ENCODE peak calls at places on chromosomes 7 and 10, in four cellular contexts. Y, Z, G and D are unnamed samples.

GRCh38 chr10:74957199-74958084 is 131.0 kb downstream of the KAT6B start:
- DNase-seq in Y (no peak), Z (no peak), G (no peak), D (no peak)

GRCh38 chr7:87984088-87984487 is 50.0 kb downstream of the ADAM22 start:
- DNase-seq in Y (no peak), Z (no peak), G (no peak), D (no peak)

GRCh38 chr7:158044156-158044823 is 543.3 kb downstream of the PTPRN2 start:
- DNase-seq in Y (peak; percentile 47), Z (no peak), G (no peak), D (no peak)

GRCh38 chr7:46940178-46940577 is 641.7 kb downstream of the TNS3 start:
- DNase-seq in Y (no peak), Z (no peak), G (no peak), D (no peak)

GRCh38 chr10:30185916-30186315 is 126.5 kb upstream of the JCAD start:
- DNase-seq in Y (no peak), Z (no peak), G (peak; percentile 91), D (peak; percentile 72)

GRCh38 chr10:126478600-126478999 is 90.3 kb upstream of the ADAM12 start:
- DNase-seq in Y (no peak), Z (no peak), G (peak; percentile 20), D (no peak)

GRCh38 chr7:77199008-77199966 is at the start of gene FGL2:
- DNase-seq in Y (peak; percentile 91), Z (peak; percentile 56), G (peak; percentile 52), D (no peak)

GRCh38 chr10:123103944-123104343 is 31.8 kb upstream of the HMX3 start:
- DNase-seq in Y (no peak), Z (no peak), G (no peak), D (no peak)

GRCh38 chr10:80275756-80276155 is 13.7 kb downstream of the MAT1A start:
- DNase-seq in Y (no peak), Z (no peak), G (no peak), D (no peak)

GRCh38 chr7:40833541-40834234 is 698.9 kb downstream of the SUGCT start:
- DNase-seq in Y (no peak), Z (no peak), G (peak; percentile 66), D (no peak)

GRCh38 chr7:137492889-137493288 is 149.4 kb upstream of the PTN start:
- DNase-seq in Y (no peak), Z (no peak), G (no peak), D (no peak)

GRCh38 chr10:102449321-102450123 is 1.8 kb downstream of the C10orf95 start:
- DNase-seq in Y (no peak), Z (peak; percentile 75), G (peak; percentile 52), D (peak; percentile 50)

GRCh38 chr10:102185272-102185671 is 33.1 kb downstream of the NOLC1 start:
- DNase-seq in Y (no peak), Z (no peak), G (no peak), D (no peak)

GRCh38 chr7:27193335-27194001 is 6.4 kb downstream of the HOXA13 start:
- DNase-seq in Y (peak; percentile 35), Z (peak; percentile 14), G (no peak), D (no peak)

GRCh38 chr7:106583133-106583532 is 77.8 kb downstream of the CCDC71L start:
- DNase-seq in Y (no peak), Z (no peak), G (peak; percentile 91), D (no peak)

GRCh38 chr10:100480002-100480401 is 17.2 kb downstream of the WNT8B start:
- DNase-seq in Y (no peak), Z (no peak), G (no peak), D (no peak)

GRCh38 chr7:18117482-18117881 is 89.8 kb upstream of the PRPS1L1 start:
- DNase-seq in Y (no peak), Z (no peak), G (no peak), D (no peak)

GRCh38 chr7:32533313-32534024 is 38.2 kb downstream of the AVL9 start:
- DNase-seq in Y (no peak), Z (no peak), G (peak; percentile 81), D (no peak)

GRCh38 chr10:119542357-119542989 is at the start of gene RGS10:
- DNase-seq in Y (peak; percentile 92), Z (peak; percentile 39), G (peak; percentile 74), D (peak; percentile 36)

GRCh38 chr10:6384031-6384430 is 181.3 kb downstream of the PFKFB3 start:
- DNase-seq in Y (no peak), Z (no peak), G (no peak), D (no peak)

GRCh38 chr7:155230169-155230593 is 67.5 kb upstream of the INSIG1 start:
- DNase-seq in Y (no peak), Z (peak; percentile 65), G (peak; percentile 99), D (peak; percentile 100)
- H3K27ac ChIP-seq in Y (no peak overlapping the region), Z (no peak overlapping the region), G (peak overlapping the region; percentile 67), D (peak overlapping the region; percentile 86)

DNA sequence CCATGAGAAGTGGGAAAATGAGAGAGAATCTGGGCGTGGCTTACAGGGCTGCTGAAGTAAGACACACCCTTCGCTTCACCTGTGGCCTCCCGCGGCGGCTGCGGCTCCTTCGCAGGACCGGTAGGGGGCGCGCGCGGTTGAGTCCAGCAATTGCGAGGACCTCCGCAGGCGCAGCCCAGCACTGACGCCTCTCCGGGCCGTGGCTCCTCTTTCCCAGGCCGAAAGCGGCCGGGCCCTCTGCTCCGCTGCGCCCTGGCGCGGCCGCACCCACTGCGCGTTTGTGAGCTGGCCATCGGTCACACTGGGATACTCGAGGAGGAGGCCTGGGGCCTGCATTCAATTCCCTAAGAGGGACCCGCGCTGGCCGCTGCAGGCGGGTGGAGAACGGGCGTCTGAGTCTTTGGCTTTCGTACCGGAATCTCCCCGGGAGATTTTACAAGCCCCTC is at the start of gene LRRD1:
- DNase-seq in Y (peak; percentile 95), Z (peak; percentile 91), G (peak; percentile 79), D (peak; percentile 43)
- H3K27ac ChIP-seq in Y (peak within 1 kb of the TSS; percentile 74), Z (peak within 1 kb of the TSS; percentile 84), G (peak within 1 kb of the TSS; percentile 72), D (no peak within 1 kb of the TSS)

DNA sequence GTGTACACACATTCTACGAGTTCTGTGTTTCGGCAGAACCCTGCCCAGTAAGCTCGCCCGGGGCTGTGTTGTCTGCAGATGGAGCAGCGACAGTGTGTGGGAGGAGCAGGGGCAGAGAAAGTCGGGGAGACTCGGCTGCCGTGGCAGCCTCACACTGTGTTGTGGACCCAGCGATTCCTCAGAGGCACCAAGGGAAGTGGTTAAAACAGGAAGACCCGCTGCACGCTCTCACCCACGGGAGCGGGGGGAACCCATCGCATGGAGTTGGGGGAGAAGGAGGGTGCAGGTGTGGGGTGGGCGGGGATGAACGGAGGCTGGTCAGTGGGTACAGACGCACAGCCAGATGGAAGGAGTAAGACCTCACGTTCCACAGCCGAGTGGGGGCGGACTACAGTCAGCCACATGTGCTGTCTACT is 250.2 kb downstream of the ELFN1 start:
- DNase-seq in Y (no peak), Z (no peak), G (no peak), D (no peak)
- H3K27ac ChIP-seq in Y (no peak overlapping the region), Z (no peak overlapping the region), G (peak overlapping the region; percentile 27), D (no peak overlapping the region)

DNA sequence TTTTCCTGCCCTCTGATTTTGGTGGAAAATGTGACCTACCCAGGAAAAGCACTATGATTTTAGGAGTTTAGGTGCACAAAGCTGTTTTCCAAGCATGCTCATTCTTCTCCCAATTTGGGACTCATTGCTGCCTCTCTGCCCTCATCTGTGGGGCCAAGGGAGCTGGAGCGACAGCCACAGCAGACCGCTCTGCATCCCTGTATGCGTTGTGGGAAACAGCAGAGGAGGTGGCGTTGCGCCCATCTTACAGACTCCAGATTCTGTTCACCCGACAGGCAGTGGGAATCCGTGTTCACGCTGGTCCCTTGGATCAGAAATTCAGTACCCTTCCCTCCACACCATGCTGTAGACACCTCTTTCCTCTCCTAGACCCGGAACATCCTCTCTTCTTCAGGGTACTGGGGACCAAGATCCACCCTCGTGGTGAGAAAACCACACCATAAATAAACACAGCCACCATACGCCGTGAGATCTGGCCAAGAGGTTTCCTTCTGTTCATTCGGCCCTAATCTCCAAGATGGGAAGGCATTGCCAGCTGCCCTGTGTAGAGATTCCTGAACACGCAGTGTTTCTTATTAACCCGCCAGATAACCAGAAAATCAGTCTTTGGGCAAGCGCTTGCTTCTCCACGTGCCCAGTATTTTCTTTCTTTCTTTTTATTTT is 87.9 kb downstream of the CUX1 start:
- DNase-seq in Y (peak; percentile 55), Z (no peak), G (no peak), D (no peak)
- H3K27ac ChIP-seq in Y (no peak overlapping the region), Z (no peak overlapping the region), G (no peak overlapping the region), D (no peak overlapping the region)